ENCODE peak calls at places on chromosomes 5 and 9, in nine cellular contexts. One of them, this sample, is unnamed.

GRCh38 chr5:139061274-139061673 is 136.9 kb downstream of the SIL1 start:
- DNase-seq in foreskin fibroblast: peak; percentile 76
- DNase-seq in right cardiac atrium: peak; percentile 82
- DNase-seq in small intestine: no peak
- DNase-seq in fibroblast of the aortic adventitia: peak; percentile 82
- DNase-seq in ovary: peak; percentile 52
- DNase-seq in mucosa of descending colon: peak; percentile 22
- DNase-seq in hepatocyte: peak; percentile 6
- DNase-seq in tibial artery: peak; percentile 79
- DNase-seq in this sample: peak; percentile 74

GRCh38 chr9:126532489-126532888 is 81.2 kb upstream of the LMX1B start:
- DNase-seq in tibial artery: no peak
- DNase-seq in small intestine: no peak
- DNase-seq in foreskin fibroblast: peak; percentile 25
- DNase-seq in ovary: no peak
- DNase-seq in fibroblast of the aortic adventitia: no peak
- DNase-seq in right cardiac atrium: no peak
- DNase-seq in hepatocyte: no peak
- DNase-seq in mucosa of descending colon: no peak
- DNase-seq in this sample: no peak

GRCh38 chr9:130185494-130186005 is 13.3 kb downstream of the NCS1 start:
- DNase-seq in right cardiac atrium: peak; percentile 50
- DNase-seq in mucosa of descending colon: no peak
- DNase-seq in fibroblast of the aortic adventitia: no peak
- DNase-seq in tibial artery: no peak
- DNase-seq in hepatocyte: no peak
- DNase-seq in ovary: no peak
- DNase-seq in foreskin fibroblast: no peak
- DNase-seq in small intestine: no peak
- DNase-seq in this sample: no peak

GRCh38 chr5:38528162-38528703 is 28.2 kb downstream of the LIFR start:
- DNase-seq in foreskin fibroblast: no peak
- DNase-seq in fibroblast of the aortic adventitia: no peak
- DNase-seq in ovary: no peak
- DNase-seq in mucosa of descending colon: no peak
- DNase-seq in tibial artery: no peak
- DNase-seq in right cardiac atrium: no peak
- DNase-seq in small intestine: no peak
- DNase-seq in hepatocyte: no peak
- DNase-seq in this sample: no peak

GRCh38 chr5:176737746-176738699 is 72.3 kb upstream of the UNC5A start:
- DNase-seq in fibroblast of the aortic adventitia: no peak
- DNase-seq in ovary: no peak
- DNase-seq in tibial artery: peak; percentile 46
- DNase-seq in hepatocyte: no peak
- DNase-seq in foreskin fibroblast: no peak
- DNase-seq in small intestine: no peak
- DNase-seq in right cardiac atrium: no peak
- DNase-seq in mucosa of descending colon: no peak
- DNase-seq in this sample: no peak

GRCh38 chr5:104177651-104178050 is 615.1 kb upstream of the NUDT12 start:
- DNase-seq in ovary: no peak
- DNase-seq in right cardiac atrium: no peak
- DNase-seq in fibroblast of the aortic adventitia: no peak
- DNase-seq in tibial artery: no peak
- DNase-seq in mucosa of descending colon: no peak
- DNase-seq in hepatocyte: no peak
- DNase-seq in small intestine: no peak
- DNase-seq in foreskin fibroblast: no peak
- DNase-seq in this sample: no peak

GRCh38 chr5:57172466-57172961 is 1.3 kb upstream of the GPBP1 start:
- DNase-seq in fibroblast of the aortic adventitia: peak; percentile 51
- DNase-seq in foreskin fibroblast: no peak
- DNase-seq in small intestine: no peak
- DNase-seq in tibial artery: no peak
- DNase-seq in right cardiac atrium: no peak
- DNase-seq in ovary: no peak
- DNase-seq in mucosa of descending colon: no peak
- DNase-seq in hepatocyte: peak; percentile 16
- DNase-seq in this sample: no peak

GRCh38 chr5:179217356-179217755 is 127.9 kb downstream of the ADAMTS2 start:
- DNase-seq in fibroblast of the aortic adventitia: no peak
- DNase-seq in ovary: no peak
- DNase-seq in mucosa of descending colon: no peak
- DNase-seq in hepatocyte: no peak
- DNase-seq in tibial artery: no peak
- DNase-seq in foreskin fibroblast: peak; percentile 55
- DNase-seq in right cardiac atrium: peak; percentile 22
- DNase-seq in small intestine: no peak
- DNase-seq in this sample: peak; percentile 4

DNA sequence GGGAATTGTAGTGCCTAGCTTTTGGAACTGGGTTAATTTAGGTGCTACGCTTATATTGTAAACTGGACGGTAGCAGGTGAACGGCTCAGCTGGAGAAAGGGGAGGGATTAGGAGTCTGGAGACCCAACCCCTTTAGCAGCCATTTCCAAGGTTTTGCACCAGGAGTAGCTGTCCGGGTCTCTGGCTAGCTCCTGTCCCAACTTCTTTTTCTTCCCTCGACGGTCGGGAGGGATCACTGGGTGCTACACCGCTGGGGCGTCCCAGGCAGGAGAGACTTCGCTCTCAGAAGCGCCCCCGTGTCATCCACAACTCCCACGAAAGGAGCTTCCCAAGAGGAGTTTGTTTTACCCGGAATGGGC is 1640.9 kb upstream of the C9orf72 start:
- DNase-seq in small intestine: no peak
- DNase-seq in fibroblast of the aortic adventitia: no peak
- DNase-seq in foreskin fibroblast: no peak
- DNase-seq in hepatocyte: peak; percentile 72
- DNase-seq in mucosa of descending colon: no peak
- DNase-seq in tibial artery: no peak
- DNase-seq in right cardiac atrium: no peak
- DNase-seq in ovary: no peak
- DNase-seq in this sample: no peak
- H3K4me3 ChIP-seq in small intestine: no peak overlapping the region
- H3K4me3 ChIP-seq in fibroblast of the aortic adventitia: no peak overlapping the region
- H3K4me3 ChIP-seq in foreskin fibroblast: no peak overlapping the region
- H3K4me3 ChIP-seq in hepatocyte: peak overlapping the region; percentile 67
- H3K4me3 ChIP-seq in mucosa of descending colon: no peak overlapping the region
- H3K4me3 ChIP-seq in tibial artery: no peak overlapping the region
- H3K4me3 ChIP-seq in right cardiac atrium: no peak overlapping the region
- H3K4me3 ChIP-seq in ovary: peak overlapping the region; percentile 49
- H3K4me3 ChIP-seq in this sample: peak overlapping the region; percentile 48

DNA sequence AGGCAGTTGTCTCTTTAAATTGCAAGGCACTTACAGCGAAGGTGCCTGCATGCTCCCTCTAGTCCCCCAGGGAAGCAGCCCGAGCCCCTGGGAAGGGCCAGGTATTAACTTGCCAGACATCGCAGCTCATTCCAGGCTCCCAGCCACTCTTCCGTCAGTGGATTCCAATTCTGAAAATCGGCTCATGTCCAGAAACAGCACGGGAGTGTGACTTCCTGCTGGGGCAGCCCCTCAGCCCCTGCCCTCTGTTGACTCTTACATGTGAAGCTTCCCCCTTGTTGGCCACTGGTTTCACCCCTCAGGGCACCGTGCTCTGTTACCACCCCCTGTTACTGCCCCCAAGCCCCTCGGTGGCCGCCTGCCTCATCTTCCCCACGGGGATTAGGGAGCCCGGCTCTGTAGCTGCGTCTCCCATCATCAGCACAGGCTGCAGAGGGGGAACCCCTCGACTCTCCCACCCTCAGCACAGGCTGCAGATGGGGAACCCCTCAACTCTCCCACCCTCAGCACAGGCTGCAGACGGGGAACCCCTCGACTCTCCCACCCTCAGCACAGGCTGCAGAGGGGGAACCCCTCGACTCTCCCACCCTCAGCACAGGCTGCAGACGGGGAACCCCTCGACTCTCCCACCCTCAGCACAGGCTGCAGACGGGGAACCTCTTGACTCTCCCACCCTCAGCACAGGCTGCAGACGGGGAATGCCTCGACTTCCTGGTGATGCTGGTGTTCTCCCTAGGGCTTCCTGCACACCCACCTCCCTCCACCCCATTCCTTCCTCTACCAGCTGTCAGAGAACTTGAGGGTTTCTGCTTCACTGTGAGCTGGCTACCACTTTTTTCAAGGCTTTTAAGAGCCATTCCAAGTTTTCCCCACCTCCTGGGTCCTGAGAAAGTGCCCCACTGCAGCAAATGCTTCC is 11.1 kb upstream of the CACNA1B start:
- DNase-seq in small intestine: no peak
- DNase-seq in fibroblast of the aortic adventitia: no peak
- DNase-seq in mucosa of descending colon: no peak
- DNase-seq in foreskin fibroblast: no peak
- DNase-seq in tibial artery: no peak
- DNase-seq in hepatocyte: no peak
- DNase-seq in ovary: no peak
- DNase-seq in right cardiac atrium: no peak
- DNase-seq in this sample: no peak
- H3K4me3 ChIP-seq in small intestine: no peak overlapping the region
- H3K4me3 ChIP-seq in fibroblast of the aortic adventitia: no peak overlapping the region
- H3K4me3 ChIP-seq in mucosa of descending colon: no peak overlapping the region
- H3K4me3 ChIP-seq in foreskin fibroblast: no peak overlapping the region
- H3K4me3 ChIP-seq in tibial artery: no peak overlapping the region
- H3K4me3 ChIP-seq in hepatocyte: no peak overlapping the region
- H3K4me3 ChIP-seq in ovary: no peak overlapping the region
- H3K4me3 ChIP-seq in right cardiac atrium: no peak overlapping the region
- H3K4me3 ChIP-seq in this sample: no peak overlapping the region

GRCh38 chr9:16868706-16869105 is 1.8 kb downstream of the BNC2 start:
- DNase-seq in ovary: no peak
- DNase-seq in mucosa of descending colon: no peak
- DNase-seq in small intestine: no peak
- DNase-seq in right cardiac atrium: no peak
- DNase-seq in tibial artery: no peak
- DNase-seq in foreskin fibroblast: no peak
- DNase-seq in fibroblast of the aortic adventitia: peak; percentile 63
- DNase-seq in hepatocyte: no peak
- DNase-seq in this sample: no peak

GRCh38 chr9:16869961-16870605 is 387 bp downstream of the BNC2 start:
- DNase-seq in fibroblast of the aortic adventitia: no peak
- DNase-seq in small intestine: no peak
- DNase-seq in right cardiac atrium: peak; percentile 70
- DNase-seq in tibial artery: peak; percentile 70
- DNase-seq in mucosa of descending colon: peak; percentile 42
- DNase-seq in ovary: peak; percentile 59
- DNase-seq in hepatocyte: peak; percentile 33
- DNase-seq in foreskin fibroblast: peak; percentile 18
- DNase-seq in this sample: no peak

GRCh38 chr9:16871358-16872151 is 1.1 kb upstream of the BNC2 start:
- DNase-seq in foreskin fibroblast: peak; percentile 86
- DNase-seq in hepatocyte: peak; percentile 50
- DNase-seq in small intestine: no peak
- DNase-seq in ovary: peak; percentile 71
- DNase-seq in mucosa of descending colon: peak; percentile 52
- DNase-seq in tibial artery: peak; percentile 81
- DNase-seq in right cardiac atrium: peak; percentile 86
- DNase-seq in fibroblast of the aortic adventitia: peak; percentile 91
- DNase-seq in this sample: no peak

GRCh38 chr9:16869140-16869903 is 1.1 kb downstream of the BNC2 start:
- DNase-seq in ovary: peak; percentile 64
- DNase-seq in foreskin fibroblast: peak; percentile 7
- DNase-seq in hepatocyte: peak; percentile 43
- DNase-seq in right cardiac atrium: no peak
- DNase-seq in fibroblast of the aortic adventitia: peak; percentile 65
- DNase-seq in mucosa of descending colon: no peak
- DNase-seq in small intestine: no peak
- DNase-seq in tibial artery: no peak
- DNase-seq in this sample: no peak

GRCh38 chr9:16870606-16871357 is at the start of gene BNC2:
- DNase-seq in tibial artery: peak; percentile 75
- DNase-seq in ovary: peak; percentile 76
- DNase-seq in mucosa of descending colon: peak; percentile 61
- DNase-seq in hepatocyte: peak; percentile 81
- DNase-seq in fibroblast of the aortic adventitia: peak; percentile 61
- DNase-seq in small intestine: no peak
- DNase-seq in foreskin fibroblast: peak; percentile 57
- DNase-seq in right cardiac atrium: peak; percentile 87
- DNase-seq in this sample: no peak
- H3K4me3 ChIP-seq in tibial artery: peak within 1 kb of the TSS; percentile 95
- H3K4me3 ChIP-seq in ovary: peak within 1 kb of the TSS; percentile 88
- H3K4me3 ChIP-seq in mucosa of descending colon: peak within 1 kb of the TSS; percentile 14
- H3K4me3 ChIP-seq in hepatocyte: peak within 1 kb of the TSS; percentile 74
- H3K4me3 ChIP-seq in fibroblast of the aortic adventitia: peak within 1 kb of the TSS; percentile 85
- H3K4me3 ChIP-seq in small intestine: peak within 1 kb of the TSS; percentile 51
- H3K4me3 ChIP-seq in foreskin fibroblast: peak within 1 kb of the TSS; percentile 78
- H3K4me3 ChIP-seq in right cardiac atrium: peak within 1 kb of the TSS; percentile 95
- H3K4me3 ChIP-seq in this sample: peak within 1 kb of the TSS; percentile 86

GRCh38 chr5:92559331-92559730 is 1021.7 kb downstream of the NR2F1-AS1 start:
- DNase-seq in fibroblast of the aortic adventitia: no peak
- DNase-seq in hepatocyte: no peak
- DNase-seq in small intestine: no peak
- DNase-seq in mucosa of descending colon: no peak
- DNase-seq in right cardiac atrium: no peak
- DNase-seq in tibial artery: no peak
- DNase-seq in ovary: no peak
- DNase-seq in foreskin fibroblast: no peak
- DNase-seq in this sample: no peak

GRCh38 chr5:92562065-92562464 is 1019.0 kb downstream of the NR2F1-AS1 start:
- DNase-seq in hepatocyte: no peak
- DNase-seq in right cardiac atrium: no peak
- DNase-seq in mucosa of descending colon: no peak
- DNase-seq in ovary: no peak
- DNase-seq in fibroblast of the aortic adventitia: no peak
- DNase-seq in small intestine: no peak
- DNase-seq in foreskin fibroblast: no peak
- DNase-seq in tibial artery: no peak
- DNase-seq in this sample: no peak

GRCh38 chr5:92559743-92560142 is 1021.3 kb downstream of the NR2F1-AS1 start:
- DNase-seq in small intestine: no peak
- DNase-seq in ovary: no peak
- DNase-seq in right cardiac atrium: no peak
- DNase-seq in tibial artery: no peak
- DNase-seq in mucosa of descending colon: no peak
- DNase-seq in hepatocyte: no peak
- DNase-seq in foreskin fibroblast: peak; percentile 35
- DNase-seq in fibroblast of the aortic adventitia: peak; percentile 72
- DNase-seq in this sample: no peak

GRCh38 chr5:92561362-92562006 is 1019.5 kb downstream of the NR2F1-AS1 start:
- DNase-seq in tibial artery: no peak
- DNase-seq in small intestine: no peak
- DNase-seq in fibroblast of the aortic adventitia: no peak
- DNase-seq in ovary: no peak
- DNase-seq in foreskin fibroblast: no peak
- DNase-seq in mucosa of descending colon: no peak
- DNase-seq in right cardiac atrium: no peak
- DNase-seq in hepatocyte: no peak
- DNase-seq in this sample: no peak

DNA sequence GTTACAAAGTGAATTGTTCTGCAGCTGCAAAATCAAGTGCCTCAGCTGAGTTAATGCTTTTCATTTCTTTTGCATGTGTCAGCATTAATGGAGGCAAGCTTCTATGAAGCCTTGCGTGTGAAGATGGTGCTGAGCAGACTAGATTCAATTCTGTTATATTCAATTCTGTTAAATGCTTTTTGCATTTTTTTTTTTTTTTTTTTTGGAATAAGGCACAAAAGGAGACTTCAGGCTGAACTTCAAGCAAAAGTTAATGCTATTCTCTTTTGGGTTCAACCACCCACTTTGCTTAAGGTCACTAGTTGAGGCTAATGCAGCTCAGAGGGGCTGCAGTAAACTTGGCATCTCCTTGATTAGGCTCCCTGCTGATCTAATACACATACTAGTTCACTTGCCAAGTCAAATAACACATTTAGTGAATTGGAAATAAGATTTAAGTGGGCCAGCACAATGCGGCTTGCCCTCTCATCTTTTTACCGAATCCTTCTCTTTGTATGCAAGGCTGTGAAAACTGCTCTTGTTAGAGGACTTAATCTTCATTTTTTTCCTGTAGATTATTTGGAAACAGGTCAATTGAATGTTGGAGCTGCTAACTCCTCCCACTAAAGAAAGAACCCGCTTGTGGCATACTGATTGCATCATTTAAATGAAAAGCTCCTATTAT is 1020.2 kb downstream of the NR2F1-AS1 start:
- DNase-seq in small intestine: no peak
- DNase-seq in hepatocyte: peak; percentile 11
- DNase-seq in tibial artery: no peak
- DNase-seq in ovary: no peak
- DNase-seq in fibroblast of the aortic adventitia: peak; percentile 78
- DNase-seq in foreskin fibroblast: peak; percentile 59
- DNase-seq in right cardiac atrium: no peak
- DNase-seq in mucosa of descending colon: no peak
- DNase-seq in this sample: no peak
- H3K4me3 ChIP-seq in small intestine: no peak overlapping the region
- H3K4me3 ChIP-seq in hepatocyte: no peak overlapping the region
- H3K4me3 ChIP-seq in tibial artery: no peak overlapping the region
- H3K4me3 ChIP-seq in ovary: no peak overlapping the region
- H3K4me3 ChIP-seq in fibroblast of the aortic adventitia: no peak overlapping the region
- H3K4me3 ChIP-seq in foreskin fibroblast: no peak overlapping the region
- H3K4me3 ChIP-seq in right cardiac atrium: no peak overlapping the region
- H3K4me3 ChIP-seq in mucosa of descending colon: no peak overlapping the region
- H3K4me3 ChIP-seq in this sample: no peak overlapping the region

This sample was measured in skeletal muscle cell.